ENCODE peak calls at places on chromosomes 7 and 10, in ten cellular contexts. E is MV-4-11; X is adipocyte; L is CD8-positive, alpha-beta memory T cell; S is HT1080; O is substantia nigra; C is RCC 7860; B is Kasumi-1; J is fibroblast of gingiva; M is Right ventricle myocardium superior. I is an unnamed sample.

GRCh38 chr10:1615186-1615954 is 122.0 kb downstream of the ADARB2 start:
- DNase-seq in X (no peak), E (no peak), S (no peak), M (no peak), C (no peak), L (no peak), J (no peak), B (no peak), O (no peak), I (no peak)

GRCh38 chr7:152621426-152621825 is 54.5 kb downstream of the XRCC2 start:
- DNase-seq in O (no peak), S (no peak), X (no peak), L (no peak), C (no peak), M (no peak), B (no peak), J (no peak), E (no peak), I (no peak)

GRCh38 chr10:88880287-88881094 is 446 bp downstream of the STAMBPL1 start:
- DNase-seq in O (peak; percentile 76), C (peak; percentile 73), L (peak; percentile 81), X (peak; percentile 93), B (peak; percentile 89), J (peak; percentile 86), E (peak; percentile 73), M (peak; percentile 92), S (peak; percentile 92), I (peak; percentile 86)

GRCh38 chr10:120979435-120980315 is 128.5 kb downstream of the WDR11 start:
- DNase-seq in X (no peak), B (no peak), L (no peak), O (peak; percentile 13), E (no peak), M (no peak), J (no peak), C (no peak), S (no peak), I (peak; percentile 57)

GRCh38 chr7:35728412-35729060 is 33.6 kb upstream of the HERPUD2 start:
- DNase-seq in L (no peak), J (no peak), E (no peak), B (no peak), X (no peak), O (no peak), M (no peak), S (no peak), C (no peak), I (no peak)

GRCh38 chr7:139797607-139798006 is 19.8 kb upstream of the HIPK2 start:
- DNase-seq in J (no peak), X (peak; percentile 26), L (no peak), E (no peak), C (no peak), M (no peak), B (no peak), O (no peak), S (no peak), I (no peak)

GRCh38 chr7:130982160-130982638 is 248.2 kb upstream of the KLF14 start:
- DNase-seq in E (no peak), L (no peak), X (peak; percentile 61), O (no peak), B (peak; percentile 56), S (peak; percentile 53), M (no peak), C (peak; percentile 55), J (peak; percentile 26), I (peak; percentile 76)

GRCh38 chr10:58435297-58435696 is 50.1 kb downstream of the TFAM start:
- DNase-seq in O (no peak), C (peak; percentile 99), X (peak; percentile 92), M (peak; percentile 43), L (no peak), S (peak; percentile 98), J (peak; percentile 99), B (no peak), E (peak; percentile 38), I (peak; percentile 100)

GRCh38 chr10:113578766-113579165 is 25.9 kb downstream of the HABP2 start:
- DNase-seq in O (no peak), E (no peak), L (no peak), S (no peak), X (no peak), J (no peak), B (no peak), C (no peak), M (no peak), I (no peak)

GRCh38 chr10:131099028-131099427 is 212.5 kb downstream of the TCERG1L start:
- DNase-seq in X (no peak), B (no peak), L (no peak), M (peak; percentile 36), S (no peak), O (no peak), C (no peak), J (no peak), E (no peak), I (peak; percentile 9)

GRCh38 chr7:158502068-158502750 is 85.4 kb downstream of the PTPRN2 start:
- DNase-seq in S (no peak), E (no peak), X (no peak), C (no peak), B (no peak), O (no peak), M (no peak), L (no peak), J (no peak), I (no peak)

GRCh38 chr10:126908729-126909526 is 3.7 kb downstream of the DOCK1 start:
- DNase-seq in O (no peak), C (no peak), L (peak; percentile 11), E (no peak), X (no peak), S (no peak), J (no peak), B (no peak), M (no peak), I (no peak)

GRCh38 chr7:65251851-65252620 is 121.6 kb upstream of the ZNF92 start:
- DNase-seq in C (peak; percentile 61), X (peak; percentile 49), L (no peak), M (peak; percentile 61), S (peak; percentile 28), O (peak; percentile 28), B (peak; percentile 51), E (no peak), J (no peak), I (peak; percentile 59)

GRCh38 chr7:140160308-140160707 is 16.5 kb downstream of the KDM7A start:
- DNase-seq in M (no peak), L (no peak), S (no peak), C (no peak), O (no peak), E (no peak), J (no peak), B (no peak), X (no peak), I (no peak)

GRCh38 chr10:28508304-28508925 is 24.5 kb upstream of the WAC start:
- DNase-seq in J (no peak), C (no peak), X (no peak), B (no peak), E (no peak), O (no peak), M (no peak), S (no peak), L (no peak), I (no peak)

GRCh38 chr7:98136423-98136822 is 29.8 kb downstream of the LMTK2 start:
- DNase-seq in J (no peak), E (no peak), S (no peak), C (no peak), X (no peak), M (no peak), B (no peak), L (no peak), O (no peak), I (no peak)

GRCh38 chr7:233456-234035 is 41.2 kb downstream of the FAM20C start:
- DNase-seq in X (no peak), S (no peak), C (no peak), L (no peak), B (no peak), J (no peak), M (peak; percentile 71), E (no peak), O (no peak), I (no peak)

GRCh38 chr10:47368431-47369180 is 15.5 kb downstream of the ZNF488 start:
- DNase-seq in C (no peak), X (no peak), S (no peak), B (no peak), O (no peak), E (no peak), J (no peak), L (no peak), M (no peak), I (no peak)

GRCh38 chr7:22127835-22128527 is 182.3 kb upstream of the CDCA7L start:
- DNase-seq in X (no peak), M (no peak), J (no peak), L (no peak), C (no peak), B (no peak), S (peak; percentile 51), O (no peak), E (no peak), I (no peak)

GRCh38 chr7:152366662-152367061 is 69.1 kb downstream of the KMT2C start:
- DNase-seq in E (no peak), B (no peak), O (no peak), C (no peak), S (no peak), L (no peak), X (no peak), M (peak; percentile 50), J (no peak), I (peak; percentile 57)

GRCh38 chr7:101140746-101141382 is 13.4 kb upstream of the AP1S1 start:
- DNase-seq in E (no peak), B (no peak), S (no peak), J (no peak), M (no peak), L (no peak), C (no peak), O (no peak), X (no peak), I (no peak)

I was measured in kidney tubule cell.